ENCODE peak calls at places on chromosome 16, in six cellular contexts. D is caudate nucleus, K is T-helper 1 cell, I is lower lobe of right lung, U is nucleus accumbens, J is COR-L47. M is an unnamed sample.

GRCh38 chr16:58814348-58814801 is 80.3 kb upstream of the GOT2 start:
- DNase-seq in D (no peak), K (no peak), I (peak), U (no peak), J (no peak), M (no peak)

GRCh38 chr16:30748634-30749445 is 615 bp downstream of the PHKG2 start:
- DNase-seq in D (no peak), K (no peak), I (peak), U (no peak), J (no peak), M (no peak)

GRCh38 chr16:11632455-11632921 is 35.8 kb upstream of the SNN start:
- DNase-seq in D (no peak), K (no peak), I (peak), U (no peak), J (no peak), M (no peak)

GRCh38 chr16:106623-107324 is 28.7 kb downstream of the MPG start:
- DNase-seq in D (no peak), K (no peak), I (no peak), U (no peak), J (peak), M (peak)

GRCh38 chr16:66711581-66711980 is 15.0 kb upstream of the CMTM4 start:
- DNase-seq in D (no peak), K (no peak), I (no peak), U (no peak), J (no peak), M (no peak)

GRCh38 chr16:3173892-3174617 is 13.9 kb upstream of the OR1F1 start:
- DNase-seq in D (no peak), K (no peak), I (peak), U (no peak), J (peak), M (no peak)

GRCh38 chr16:50796829-50797228 is 54.9 kb downstream of the CYLD start:
- DNase-seq in D (no peak), K (no peak), I (no peak), U (no peak), J (no peak), M (no peak)

GRCh38 chr16:56617212-56618085 is 8.1 kb upstream of the MT1E start:
- DNase-seq in D (no peak), K (no peak), I (peak), U (no peak), J (no peak), M (peak)

GRCh38 chr16:70407811-70408274 is 31.1 kb downstream of the ST3GAL2 start:
- DNase-seq in D (no peak), K (no peak), I (no peak), U (no peak), J (no peak), M (no peak)

GRCh38 chr16:67883146-67883871 is 1.4 kb upstream of the NRN1L start:
- DNase-seq in D (no peak), K (no peak), I (no peak), U (no peak), J (no peak), M (no peak)

GRCh38 chr16:77344306-77344705 is 90.5 kb downstream of the ADAMTS18 start:
- DNase-seq in D (no peak), K (no peak), I (no peak), U (no peak), J (no peak), M (no peak)

GRCh38 chr16:75627856-75628255 is 4.8 kb upstream of the ADAT1 start:
- DNase-seq in D (no peak), K (no peak), I (no peak), U (no peak), J (no peak), M (no peak)

GRCh38 chr16:76311260-76311659 is 34.1 kb downstream of the CNTNAP4 start:
- DNase-seq in D (no peak), K (no peak), I (no peak), U (no peak), J (no peak), M (no peak)

GRCh38 chr16:50591800-50592771 is 43.9 kb downstream of the NKD1 start:
- DNase-seq in D (peak), K (no peak), I (no peak), U (peak), J (peak), M (no peak)

GRCh38 chr16:20850981-20851380 is 44.7 kb downstream of the REXO5 start:
- DNase-seq in D (no peak), K (no peak), I (no peak), U (no peak), J (no peak), M (no peak)

GRCh38 chr16:52997922-52998321 is 54.8 kb downstream of the CHD9NB start:
- DNase-seq in D (no peak), K (no peak), I (no peak), U (no peak), J (no peak), M (no peak)

GRCh38 chr16:53982631-53983042 is 278.7 kb downstream of the FTO start:
- DNase-seq in D (no peak), K (no peak), I (no peak), U (no peak), J (no peak), M (no peak)

GRCh38 chr16:2963611-2964415 is at the start of gene KREMEN2:
- DNase-seq in D (no peak), K (no peak), I (peak), U (no peak), J (peak), M (no peak)

GRCh38 chr16:68079616-68080344 is 5.4 kb upstream of the NFATC3 start:
- DNase-seq in D (no peak), K (peak), I (peak), U (no peak), J (no peak), M (peak)

GRCh38 chr16:58125041-58125440 is 4.1 kb downstream of the CFAP20 start:
- DNase-seq in D (no peak), K (no peak), I (no peak), U (no peak), J (no peak), M (no peak)

GRCh38 chr16:80084614-80085013 is 456.2 kb upstream of the DYNLRB2 start:
- DNase-seq in D (no peak), K (no peak), I (no peak), U (peak), J (no peak), M (no peak)

GRCh38 chr16:57365826-57366536 is 6.3 kb upstream of the CX3CL1 start:
- DNase-seq in D (no peak), K (no peak), I (no peak), U (no peak), J (no peak), M (no peak)

GRCh38 chr16:84618428-84619102 is 687 bp upstream of the COTL1 start:
- DNase-seq in D (no peak), K (no peak), I (no peak), U (no peak), J (no peak), M (no peak)

GRCh38 chr16:86634290-86634689 is 55.9 kb downstream of the FOXL1 start:
- DNase-seq in D (no peak), K (no peak), I (no peak), U (no peak), J (no peak), M (no peak)

GRCh38 chr16:70774261-70774660 is 26.7 kb downstream of the VAC14 start:
- DNase-seq in D (no peak), K (no peak), I (peak), U (no peak), J (no peak), M (no peak)

GRCh38 chr16:17177242-17177967 is 293.4 kb downstream of the XYLT1 start:
- DNase-seq in D (no peak), K (no peak), I (no peak), U (no peak), J (no peak), M (no peak)

M was measured in effector CD4-positive, alpha-beta T cell.